ENCODE peak calls at places on chromosome 1, in six cellular contexts. I is bronchial epithelial cell, M is tibial artery, F is H1, H is heart right ventricle, X is MM.1S. U is an unnamed sample.

GRCh38 chr1:47435506-47436303 is 2.1 kb upstream of the FOXD2 start:
- DNase-seq in I (no peak), H (no peak), X (no peak), F (no peak), M (no peak), U (no peak)

GRCh38 chr1:224565186-224565585 is 50.9 kb upstream of the CNIH3 start:
- DNase-seq in F (no peak), I (peak), M (no peak), X (no peak), H (no peak), U (no peak)

GRCh38 chr1:153945795-153946621 is 510 bp downstream of the DENND4B start:
- DNase-seq in X (peak), I (peak), H (peak), F (no peak), M (peak), U (peak)

GRCh38 chr1:204878835-204879234 is 8.2 kb downstream of the NFASC start:
- DNase-seq in H (no peak), X (no peak), F (no peak), I (no peak), M (no peak), U (no peak)

GRCh38 chr1:159751022-159751421 is 29.7 kb upstream of the DUSP23 start:
- DNase-seq in M (no peak), X (no peak), F (no peak), I (no peak), H (no peak), U (no peak)

GRCh38 chr1:94250341-94250740 is 13.0 kb upstream of the ARHGAP29 start:
- DNase-seq in H (no peak), F (no peak), X (no peak), I (no peak), M (no peak), U (no peak)

GRCh38 chr1:52662645-52663313 is 29.8 kb downstream of the SHISAL2A start:
- DNase-seq in X (no peak), M (no peak), F (peak), H (no peak), I (peak), U (no peak)

GRCh38 chr1:234132799-234133198 is 228.3 kb downstream of the SLC35F3 start:
- DNase-seq in M (no peak), I (peak), X (no peak), H (no peak), F (no peak), U (no peak)

GRCh38 chr1:203557958-203558760 is 64.2 kb downstream of the OPTC start:
- DNase-seq in X (no peak), I (peak), M (peak), F (no peak), H (peak), U (no peak)

GRCh38 chr1:198937231-198938031 is 298.6 kb downstream of the PTPRC start:
- DNase-seq in X (peak), M (peak), F (no peak), I (peak), H (no peak), U (peak)

GRCh38 chr1:53620620-53620957 is 118.4 kb downstream of the GLIS1 start:
- DNase-seq in I (no peak), F (no peak), X (no peak), H (no peak), M (no peak), U (no peak)

GRCh38 chr1:81452693-81453344 is 347.9 kb upstream of the ADGRL2 start:
- DNase-seq in I (peak), H (no peak), M (no peak), X (no peak), F (no peak), U (no peak)

GRCh38 chr1:202159534-202160371 is 649 bp downstream of the PTPN7 start:
- DNase-seq in F (no peak), I (no peak), X (peak), H (no peak), M (no peak), U (peak)

GRCh38 chr1:6496360-6496704 is 4.9 kb upstream of the PLEKHG5 start:
- DNase-seq in I (no peak), X (no peak), F (no peak), H (no peak), M (no peak), U (no peak)

GRCh38 chr1:40750326-40750975 is 33.1 kb upstream of the KCNQ4 start:
- DNase-seq in F (no peak), M (no peak), I (peak), H (no peak), X (no peak), U (no peak)

GRCh38 chr1:14815175-14815882 is 216.8 kb downstream of the KAZN start:
- DNase-seq in M (no peak), H (no peak), I (no peak), F (no peak), X (no peak), U (no peak)

GRCh38 chr1:14685078-14685477 is 86.6 kb downstream of the KAZN start:
- DNase-seq in F (no peak), I (no peak), H (no peak), X (no peak), M (no peak), U (no peak)

GRCh38 chr1:205932776-205933175 is 10.5 kb downstream of the SLC26A9 start:
- DNase-seq in H (no peak), X (no peak), F (no peak), I (no peak), M (no peak), U (no peak)

GRCh38 chr1:91650764-91651163 is 150.1 kb downstream of the CDC7 start:
- DNase-seq in I (peak), X (no peak), M (peak), F (no peak), H (peak), U (no peak)

GRCh38 chr1:34898220-34898820 is 31.1 kb downstream of the DLGAP3 start:
- DNase-seq in M (no peak), X (no peak), F (no peak), I (no peak), H (no peak), U (peak)

GRCh38 chr1:12615916-12616708 is 1.9 kb downstream of the DHRS3 start:
- DNase-seq in M (peak), X (no peak), F (no peak), I (peak), H (peak), U (peak)

GRCh38 chr1:47914952-47915676 is 82.1 kb downstream of the TRABD2B start:
- DNase-seq in F (no peak), I (no peak), H (no peak), M (no peak), X (no peak), U (no peak)

GRCh38 chr1:77796695-77797405 is 17.4 kb downstream of the MIGA1 start:
- DNase-seq in X (no peak), H (no peak), I (no peak), M (no peak), F (no peak), U (no peak)

GRCh38 chr1:205436776-205437485 is 15.1 kb upstream of the LEMD1 start:
- DNase-seq in X (no peak), I (no peak), F (no peak), M (no peak), H (no peak), U (no peak)

GRCh38 chr1:220666349-220666748 is 23.8 kb upstream of the C1orf115 start:
- DNase-seq in F (no peak), M (no peak), I (no peak), H (no peak), X (no peak), U (no peak)

GRCh38 chr1:220673921-220674320 is 16.2 kb upstream of the C1orf115 start:
- DNase-seq in X (no peak), M (no peak), I (no peak), H (no peak), F (no peak), U (no peak)

GRCh38 chr1:220669005-220669404 is 21.2 kb upstream of the C1orf115 start:
- DNase-seq in F (no peak), H (no peak), X (no peak), M (no peak), I (peak), U (no peak)

GRCh38 chr1:220670365-220670764 is 19.8 kb upstream of the C1orf115 start:
- DNase-seq in I (no peak), X (no peak), M (no peak), F (no peak), H (no peak), U (no peak)
- H3K4me3 ChIP-seq in I (no peak), X (no peak), M (no peak), F (no peak), H (no peak), U (no peak)

GRCh38 chr1:21669033-21669286 is 197 bp downstream of the RAP1GAP start:
- DNase-seq in F (no peak), I (no peak), H (no peak), X (no peak), M (no peak), U (no peak)
- H3K4me3 ChIP-seq in F (peak), I (peak), H (peak), X (no peak), M (no peak), U (no peak)

GRCh38 chr1:169107673-169108160 is 1.2 kb downstream of the ATP1B1 start:
- DNase-seq in M (no peak), X (no peak), H (no peak), I (peak), F (no peak), U (no peak)
- H3K4me3 ChIP-seq in M (peak), X (peak), H (peak), I (peak), F (peak), U (no peak)

GRCh38 chr1:2232255-2232915 is 4.3 kb downstream of the SKI start:
- DNase-seq in X (no peak), I (no peak), F (no peak), H (no peak), M (no peak), U (no peak)
- H3K4me3 ChIP-seq in X (no peak), I (peak), F (no peak), H (peak), M (peak), U (no peak)

DNA sequence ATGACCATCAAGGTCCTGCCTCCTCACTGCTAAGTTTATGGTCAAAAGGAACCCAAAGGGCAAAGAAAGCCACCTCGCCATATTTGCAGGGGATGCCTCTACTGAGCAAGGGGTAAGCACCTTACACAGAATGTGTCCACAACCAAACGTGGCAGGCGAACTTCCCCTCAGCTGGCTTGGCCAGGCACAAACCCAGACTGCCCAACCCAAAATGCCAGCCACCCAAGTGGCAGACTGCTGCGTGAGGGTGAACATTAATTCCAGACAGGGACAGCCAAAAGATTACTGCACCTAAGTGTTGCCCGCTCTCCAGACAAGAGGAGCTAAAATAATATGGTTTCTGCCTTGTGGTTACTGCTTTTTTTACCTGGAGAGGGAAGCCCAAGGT is 16.0 kb downstream of the ZNF697 start:
- DNase-seq in F (no peak), X (no peak), H (no peak), M (peak), I (no peak), U (no peak)
- H3K4me3 ChIP-seq in F (no peak), X (no peak), H (peak), M (peak), I (no peak), U (no peak)

DNA sequence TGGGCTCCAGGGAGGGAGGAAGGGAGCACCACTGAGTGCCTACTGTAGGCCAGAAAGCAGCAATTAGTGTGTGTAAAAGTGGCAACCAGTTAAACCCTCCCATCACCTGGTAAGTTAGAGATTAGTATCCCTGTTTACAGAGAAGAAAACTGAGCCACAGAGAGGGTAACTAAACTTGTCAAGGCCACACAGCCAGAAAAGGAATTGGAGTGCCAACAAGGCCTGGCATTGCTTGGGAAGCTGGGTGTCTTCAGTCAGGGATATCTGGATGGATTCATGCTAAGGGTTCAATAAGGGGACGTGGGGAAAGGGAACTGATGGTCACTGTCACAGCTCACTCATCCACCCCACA is 23.6 kb upstream of the ADGRB2 start:
- DNase-seq in X (peak), F (no peak), H (no peak), I (no peak), M (no peak), U (no peak)
- H3K4me3 ChIP-seq in X (peak), F (peak), H (no peak), I (no peak), M (peak), U (peak)

DNA sequence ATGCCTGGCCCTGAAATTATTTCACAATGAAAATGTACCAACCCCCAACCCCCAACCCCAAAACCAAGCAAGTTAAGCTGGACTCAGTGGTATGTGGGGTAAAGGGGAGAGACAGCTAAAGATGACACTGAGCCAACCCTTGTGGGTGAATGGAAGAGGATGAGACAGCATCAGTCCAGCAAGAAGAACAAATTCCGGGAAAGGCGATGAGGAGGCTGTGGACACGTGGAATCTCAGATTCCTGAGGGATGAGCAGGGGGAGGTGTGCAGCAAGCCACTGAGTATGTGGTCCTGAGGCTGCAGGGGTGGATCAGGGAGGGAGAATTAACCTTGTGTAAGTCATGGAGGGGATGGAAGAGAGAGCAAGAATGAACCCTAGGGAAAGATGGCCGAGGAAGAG is 14.4 kb upstream of the ZNF362 start:
- DNase-seq in I (no peak), M (no peak), H (no peak), X (no peak), F (no peak), U (no peak)
- H3K4me3 ChIP-seq in I (no peak), M (no peak), H (no peak), X (no peak), F (no peak), U (no peak)

DNA sequence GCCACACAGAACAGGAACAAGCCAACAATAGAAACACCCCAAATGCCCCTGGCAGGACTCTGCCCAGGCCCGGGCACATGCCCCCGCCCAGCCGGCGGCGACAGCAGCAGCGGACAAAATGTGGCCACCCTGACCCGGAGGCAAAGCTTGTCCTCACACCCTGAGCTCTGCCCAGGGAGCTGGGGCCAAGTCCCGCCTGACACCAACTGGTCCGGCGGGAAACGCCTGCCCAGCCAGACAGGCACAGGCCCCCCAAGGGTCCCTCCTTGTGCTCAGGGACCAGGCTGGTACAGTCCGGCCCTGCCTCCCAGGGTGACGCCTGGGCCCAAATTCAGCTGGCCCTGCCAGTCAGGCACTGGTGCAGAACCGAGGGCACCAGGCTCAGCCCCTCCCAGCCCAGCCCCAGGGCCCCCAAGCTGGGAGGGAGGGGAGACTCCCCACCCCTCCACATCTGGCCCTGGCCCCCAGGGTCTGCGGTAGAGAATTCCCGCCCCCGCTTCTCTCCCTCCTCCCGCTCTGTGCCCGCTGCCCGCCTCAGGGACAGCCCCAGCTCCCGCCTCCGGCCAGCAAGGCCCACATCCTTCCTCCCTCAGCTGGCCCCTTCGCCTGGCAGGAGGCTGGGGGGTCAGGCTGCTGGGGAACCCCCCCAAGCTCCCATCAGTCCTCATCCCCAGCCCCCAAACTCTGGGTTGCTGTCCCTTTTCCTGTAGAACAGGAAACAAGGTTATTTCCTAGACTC is 2.0 kb downstream of the AHDC1 start:
- DNase-seq in F (no peak), X (no peak), I (no peak), H (peak), M (peak), U (no peak)
- H3K4me3 ChIP-seq in F (peak), X (no peak), I (peak), H (peak), M (peak), U (peak)

DNA sequence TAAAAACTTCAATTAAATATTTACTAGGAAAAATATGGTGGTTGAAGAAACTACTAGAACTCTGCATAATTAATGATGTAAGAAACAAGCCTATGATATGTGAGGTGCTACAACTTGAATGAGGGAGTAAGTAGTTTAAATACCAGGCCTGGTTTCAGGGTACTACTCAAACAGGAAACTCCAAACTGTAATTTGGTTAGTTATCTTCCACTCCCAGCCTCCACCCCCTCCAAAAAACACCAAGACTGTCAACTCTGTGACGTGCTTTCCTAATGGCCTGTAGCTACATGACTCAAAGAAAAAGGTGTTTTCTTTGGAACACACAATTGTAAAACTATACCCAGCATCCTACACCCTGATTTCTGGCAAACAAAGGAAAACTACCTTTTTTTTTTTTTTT is 55.9 kb upstream of the RCC1 start:
- DNase-seq in M (no peak), X (peak), H (no peak), I (peak), F (no peak), U (no peak)
- H3K4me3 ChIP-seq in M (no peak), X (no peak), H (no peak), I (no peak), F (no peak), U (no peak)